ENCODE peak calls at places on chromosome 12, in five cellular contexts. One of them, this sample, is unnamed.

GRCh38 chr12:97752129-97752528 is 289.5 kb downstream of the RMST start:
- DNase-seq in neural crest cell: no peak
- DNase-seq in brain microvascular endothelial cell: no peak
- DNase-seq in gastrocnemius medialis: no peak
- DNase-seq in tibial artery: no peak
- DNase-seq in this sample: no peak

GRCh38 chr12:129964826-129965457 is 61.1 kb upstream of the TMEM132D start:
- DNase-seq in neural crest cell: no peak
- DNase-seq in brain microvascular endothelial cell: no peak
- DNase-seq in gastrocnemius medialis: no peak
- DNase-seq in tibial artery: no peak
- DNase-seq in this sample: no peak

GRCh38 chr12:117060236-117060926 is 38.8 kb downstream of the TESC start:
- DNase-seq in gastrocnemius medialis: no peak
- DNase-seq in neural crest cell: peak
- DNase-seq in brain microvascular endothelial cell: no peak
- DNase-seq in tibial artery: no peak
- DNase-seq in this sample: no peak

GRCh38 chr12:117689857-117690256 is 278.9 kb downstream of the KSR2 start:
- DNase-seq in tibial artery: no peak
- DNase-seq in neural crest cell: no peak
- DNase-seq in gastrocnemius medialis: no peak
- DNase-seq in brain microvascular endothelial cell: no peak
- DNase-seq in this sample: no peak

GRCh38 chr12:78534311-78534710 is 330.3 kb upstream of the SYT1 start:
- DNase-seq in gastrocnemius medialis: no peak
- DNase-seq in tibial artery: no peak
- DNase-seq in brain microvascular endothelial cell: no peak
- DNase-seq in neural crest cell: no peak
- DNase-seq in this sample: no peak

GRCh38 chr12:67220065-67220464 is 49.1 kb upstream of the CAND1 start:
- DNase-seq in neural crest cell: no peak
- DNase-seq in gastrocnemius medialis: no peak
- DNase-seq in brain microvascular endothelial cell: no peak
- DNase-seq in tibial artery: no peak
- DNase-seq in this sample: no peak

GRCh38 chr12:130970908-130971233 is 17.2 kb downstream of the ADGRD1 start:
- DNase-seq in gastrocnemius medialis: no peak
- DNase-seq in brain microvascular endothelial cell: no peak
- DNase-seq in neural crest cell: no peak
- DNase-seq in tibial artery: no peak
- DNase-seq in this sample: no peak

GRCh38 chr12:43898474-43898873 is 62.6 kb downstream of the TMEM117 start:
- DNase-seq in tibial artery: no peak
- DNase-seq in brain microvascular endothelial cell: no peak
- DNase-seq in gastrocnemius medialis: no peak
- DNase-seq in neural crest cell: no peak
- DNase-seq in this sample: no peak

GRCh38 chr12:29073631-29074239 is 75.3 kb upstream of the FAR2 start:
- DNase-seq in tibial artery: no peak
- DNase-seq in brain microvascular endothelial cell: peak
- DNase-seq in gastrocnemius medialis: no peak
- DNase-seq in neural crest cell: peak
- DNase-seq in this sample: no peak

GRCh38 chr12:31682136-31682962 is 22.9 kb downstream of the ETFBKMT start:
- DNase-seq in gastrocnemius medialis: no peak
- DNase-seq in tibial artery: no peak
- DNase-seq in neural crest cell: peak
- DNase-seq in brain microvascular endothelial cell: peak
- DNase-seq in this sample: no peak

GRCh38 chr12:63292476-63293228 is 141.7 kb upstream of the AVPR1A start:
- DNase-seq in tibial artery: no peak
- DNase-seq in gastrocnemius medialis: no peak
- DNase-seq in neural crest cell: no peak
- DNase-seq in brain microvascular endothelial cell: no peak
- DNase-seq in this sample: no peak

GRCh38 chr12:110234197-110235154 is 46.6 kb upstream of the ATP2A2 start:
- DNase-seq in gastrocnemius medialis: no peak
- DNase-seq in brain microvascular endothelial cell: no peak
- DNase-seq in neural crest cell: no peak
- DNase-seq in tibial artery: no peak
- DNase-seq in this sample: no peak

GRCh38 chr12:26941251-26941650 is 3.0 kb downstream of the FGFR1OP2 start:
- DNase-seq in brain microvascular endothelial cell: no peak
- DNase-seq in gastrocnemius medialis: no peak
- DNase-seq in neural crest cell: no peak
- DNase-seq in tibial artery: no peak
- DNase-seq in this sample: no peak

GRCh38 chr12:71865166-71865713 is 25.7 kb downstream of the TBC1D15 start:
- DNase-seq in tibial artery: no peak
- DNase-seq in brain microvascular endothelial cell: peak
- DNase-seq in neural crest cell: no peak
- DNase-seq in gastrocnemius medialis: no peak
- DNase-seq in this sample: no peak

GRCh38 chr12:120457133-120457532 is 10.9 kb downstream of the GATC start:
- DNase-seq in gastrocnemius medialis: no peak
- DNase-seq in brain microvascular endothelial cell: no peak
- DNase-seq in tibial artery: no peak
- DNase-seq in neural crest cell: no peak
- DNase-seq in this sample: no peak

GRCh38 chr12:100043657-100044056 is 58.9 kb upstream of the ANKS1B start:
- DNase-seq in tibial artery: no peak
- DNase-seq in gastrocnemius medialis: no peak
- DNase-seq in neural crest cell: no peak
- DNase-seq in brain microvascular endothelial cell: no peak
- DNase-seq in this sample: no peak

GRCh38 chr12:88633312-88633711 is 53.0 kb upstream of the KITLG start:
- DNase-seq in brain microvascular endothelial cell: no peak
- DNase-seq in tibial artery: no peak
- DNase-seq in gastrocnemius medialis: no peak
- DNase-seq in neural crest cell: no peak
- DNase-seq in this sample: no peak

GRCh38 chr12:17215754-17216153 is 609.8 kb upstream of the LMO3 start:
- DNase-seq in gastrocnemius medialis: no peak
- DNase-seq in neural crest cell: no peak
- DNase-seq in brain microvascular endothelial cell: no peak
- DNase-seq in tibial artery: no peak
- DNase-seq in this sample: no peak

GRCh38 chr12:52528641-52529143 is 8.5 kb upstream of the KRT5 start:
- DNase-seq in tibial artery: peak
- DNase-seq in brain microvascular endothelial cell: no peak
- DNase-seq in gastrocnemius medialis: no peak
- DNase-seq in neural crest cell: no peak
- DNase-seq in this sample: no peak

GRCh38 chr12:78799679-78800078 is 64.9 kb upstream of the SYT1 start:
- DNase-seq in neural crest cell: no peak
- DNase-seq in gastrocnemius medialis: no peak
- DNase-seq in brain microvascular endothelial cell: no peak
- DNase-seq in tibial artery: no peak
- DNase-seq in this sample: no peak

GRCh38 chr12:76480800-76481199 is 78.8 kb downstream of the OSBPL8 start:
- DNase-seq in gastrocnemius medialis: no peak
- DNase-seq in neural crest cell: no peak
- DNase-seq in tibial artery: no peak
- DNase-seq in brain microvascular endothelial cell: no peak
- DNase-seq in this sample: no peak

GRCh38 chr12:53172352-53172751 is 8.2 kb upstream of the ZNF740 start:
- DNase-seq in gastrocnemius medialis: no peak
- DNase-seq in tibial artery: no peak
- DNase-seq in brain microvascular endothelial cell: peak
- DNase-seq in neural crest cell: no peak
- DNase-seq in this sample: no peak

GRCh38 chr12:89417246-89417977 is 65.1 kb upstream of the DUSP6 start:
- DNase-seq in brain microvascular endothelial cell: peak
- DNase-seq in neural crest cell: no peak
- DNase-seq in tibial artery: no peak
- DNase-seq in gastrocnemius medialis: no peak
- DNase-seq in this sample: no peak

GRCh38 chr12:109464642-109465351 is 12.3 kb downstream of the KCTD10 start:
- DNase-seq in tibial artery: no peak
- DNase-seq in neural crest cell: no peak
- DNase-seq in brain microvascular endothelial cell: no peak
- DNase-seq in gastrocnemius medialis: no peak
- DNase-seq in this sample: no peak

GRCh38 chr12:54463034-54463433 is 10.4 kb downstream of the GTSF1 start:
- DNase-seq in brain microvascular endothelial cell: peak
- DNase-seq in gastrocnemius medialis: peak
- DNase-seq in tibial artery: peak
- DNase-seq in neural crest cell: no peak
- DNase-seq in this sample: peak

GRCh38 chr12:88339254-88339949 is 197.3 kb downstream of the TMTC3 start:
- DNase-seq in tibial artery: no peak
- DNase-seq in neural crest cell: no peak
- DNase-seq in gastrocnemius medialis: no peak
- DNase-seq in brain microvascular endothelial cell: no peak
- DNase-seq in this sample: no peak

GRCh38 chr12:110704750-110705149 is 15.8 kb upstream of the HVCN1 start:
- DNase-seq in brain microvascular endothelial cell: no peak
- DNase-seq in tibial artery: no peak
- DNase-seq in gastrocnemius medialis: no peak
- DNase-seq in neural crest cell: no peak
- DNase-seq in this sample: no peak

GRCh38 chr12:132540436-132540835 is 50.5 kb downstream of the FBRSL1 start:
- DNase-seq in brain microvascular endothelial cell: no peak
- DNase-seq in neural crest cell: no peak
- DNase-seq in tibial artery: no peak
- DNase-seq in gastrocnemius medialis: no peak
- DNase-seq in this sample: no peak

GRCh38 chr12:89238593-89238992 is 113.7 kb downstream of the DUSP6 start:
- DNase-seq in tibial artery: peak
- DNase-seq in neural crest cell: no peak
- DNase-seq in brain microvascular endothelial cell: no peak
- DNase-seq in gastrocnemius medialis: peak
- DNase-seq in this sample: peak

GRCh38 chr12:102095677-102096263 is 24.1 kb downstream of the NUP37 start:
- DNase-seq in brain microvascular endothelial cell: peak
- DNase-seq in neural crest cell: no peak
- DNase-seq in gastrocnemius medialis: no peak
- DNase-seq in tibial artery: no peak
- DNase-seq in this sample: no peak

GRCh38 chr12:44433647-44434046 is 442.5 kb downstream of the NELL2 start:
- DNase-seq in tibial artery: no peak
- DNase-seq in brain microvascular endothelial cell: no peak
- DNase-seq in neural crest cell: no peak
- DNase-seq in gastrocnemius medialis: no peak
- DNase-seq in this sample: no peak

GRCh38 chr12:69985656-69986055 is 160.6 kb downstream of the MYRFL start:
- DNase-seq in neural crest cell: no peak
- DNase-seq in brain microvascular endothelial cell: no peak
- DNase-seq in tibial artery: no peak
- DNase-seq in gastrocnemius medialis: no peak
- DNase-seq in this sample: no peak

GRCh38 chr12:54016051-54016450 is 7.3 kb downstream of the HOXC8 start:
- DNase-seq in neural crest cell: no peak
- DNase-seq in brain microvascular endothelial cell: no peak
- DNase-seq in gastrocnemius medialis: no peak
- DNase-seq in tibial artery: no peak
- DNase-seq in this sample: peak

GRCh38 chr12:14416658-14417057 is 51.2 kb downstream of the ATF7IP start:
- DNase-seq in tibial artery: no peak
- DNase-seq in brain microvascular endothelial cell: peak
- DNase-seq in gastrocnemius medialis: no peak
- DNase-seq in neural crest cell: peak
- DNase-seq in this sample: no peak

GRCh38 chr12:49863946-49864816 is 21.3 kb upstream of the BCDIN3D start:
- DNase-seq in gastrocnemius medialis: no peak
- DNase-seq in tibial artery: no peak
- DNase-seq in brain microvascular endothelial cell: no peak
- DNase-seq in neural crest cell: no peak
- DNase-seq in this sample: no peak